ENCODE peak calls at places on chromosome 2, in five cellular contexts. P is psoas muscle, G is heart left ventricle, M is GM23248, T is heart right ventricle. V is an unnamed sample.

GRCh38 chr2:64748561-64748960 is 94.8 kb upstream of the SERTAD2 start:
- DNase-seq in P (no peak), M (peak; percentile 28), G (no peak), T (no peak), V (no peak)

GRCh38 chr2:120434909-120435308 is 89.0 kb downstream of the INHBB start:
- DNase-seq in M (no peak), T (no peak), P (no peak), G (no peak), V (peak; percentile 9)

GRCh38 chr2:216300921-216301320 is 71.4 kb downstream of the MARCHF4 start:
- DNase-seq in G (no peak), M (no peak), T (no peak), P (no peak), V (no peak)

GRCh38 chr2:166344286-166345113 is 31.2 kb downstream of the SCN9A start:
- DNase-seq in G (no peak), P (no peak), M (peak; percentile 75), T (no peak), V (no peak)

GRCh38 chr2:23384551-23385349 is at the start of gene KLHL29:
- DNase-seq in G (peak; percentile 79), T (peak; percentile 85), M (peak; percentile 90), P (peak; percentile 94), V (peak; percentile 89)

GRCh38 chr2:138632066-138632465 is 130.5 kb downstream of the SPOPL start:
- DNase-seq in M (peak; percentile 39), T (no peak), P (no peak), G (no peak), V (no peak)

GRCh38 chr2:85116207-85116606 is 17.0 kb upstream of the TCF7L1 start:
- DNase-seq in T (no peak), M (no peak), G (no peak), P (no peak), V (no peak)

GRCh38 chr2:28366496-28367282 is 26.0 kb upstream of the FOSL2 start:
- DNase-seq in M (no peak), G (peak; percentile 47), T (peak; percentile 25), P (peak; percentile 59), V (no peak)

GRCh38 chr2:121018136-121019057 is 266.6 kb downstream of the TFCP2L1 start:
- DNase-seq in P (no peak), G (peak; percentile 50), M (no peak), T (no peak), V (peak; percentile 73)

GRCh38 chr2:174591740-174592139 is 5.9 kb downstream of the WIPF1 start:
- DNase-seq in G (no peak), P (no peak), M (no peak), T (no peak), V (no peak)

GRCh38 chr2:194383404-194383803 is 1273.6 kb upstream of the SLC39A10 start:
- DNase-seq in G (no peak), P (no peak), T (no peak), M (no peak), V (no peak)

GRCh38 chr2:100208375-100208774 is 66.0 kb upstream of the AFF3 start:
- DNase-seq in T (no peak), P (no peak), G (no peak), M (peak; percentile 35), V (no peak)

GRCh38 chr2:3465328-3465727 is 54.0 kb downstream of the ADI1 start:
- DNase-seq in G (no peak), P (peak; percentile 48), T (no peak), M (no peak), V (no peak)

GRCh38 chr2:179569834-179570233 is 291.6 kb downstream of the ZNF385B start:
- DNase-seq in P (peak; percentile 56), M (peak; percentile 78), T (no peak), G (no peak), V (no peak)

GRCh38 chr2:151819920-151820319 is 8.3 kb downstream of the ARL5A start:
- DNase-seq in M (no peak), G (no peak), T (no peak), P (no peak), V (no peak)

GRCh38 chr2:207224814-207225482 is 59.2 kb upstream of the KLF7 start:
- DNase-seq in G (no peak), T (no peak), P (no peak), M (no peak), V (no peak)

GRCh38 chr2:99488587-99488998 is 1.2 kb downstream of the REV1 start:
- DNase-seq in T (no peak), G (no peak), M (peak; percentile 55), P (no peak), V (peak; percentile 38)

GRCh38 chr2:188601927-188602326 is 310.3 kb downstream of the GULP1 start:
- DNase-seq in G (no peak), P (no peak), M (peak; percentile 14), T (no peak), V (no peak)

GRCh38 chr2:99386011-99386410 is 48.8 kb downstream of the EIF5B start:
- DNase-seq in M (peak; percentile 12), G (no peak), T (no peak), P (no peak), V (no peak)

GRCh38 chr2:153786016-153786415 is 85.7 kb upstream of the GALNT13 start:
- DNase-seq in T (no peak), P (no peak), G (no peak), M (no peak), V (no peak)

GRCh38 chr2:58494059-58494458 is 252.9 kb upstream of the FANCL start:
- DNase-seq in G (no peak), T (no peak), M (no peak), P (no peak), V (no peak)

GRCh38 chr2:25082002-25082622 is 40.2 kb downstream of the EFR3B start:
- DNase-seq in T (no peak), G (no peak), P (no peak), M (no peak), V (no peak)

DNA sequence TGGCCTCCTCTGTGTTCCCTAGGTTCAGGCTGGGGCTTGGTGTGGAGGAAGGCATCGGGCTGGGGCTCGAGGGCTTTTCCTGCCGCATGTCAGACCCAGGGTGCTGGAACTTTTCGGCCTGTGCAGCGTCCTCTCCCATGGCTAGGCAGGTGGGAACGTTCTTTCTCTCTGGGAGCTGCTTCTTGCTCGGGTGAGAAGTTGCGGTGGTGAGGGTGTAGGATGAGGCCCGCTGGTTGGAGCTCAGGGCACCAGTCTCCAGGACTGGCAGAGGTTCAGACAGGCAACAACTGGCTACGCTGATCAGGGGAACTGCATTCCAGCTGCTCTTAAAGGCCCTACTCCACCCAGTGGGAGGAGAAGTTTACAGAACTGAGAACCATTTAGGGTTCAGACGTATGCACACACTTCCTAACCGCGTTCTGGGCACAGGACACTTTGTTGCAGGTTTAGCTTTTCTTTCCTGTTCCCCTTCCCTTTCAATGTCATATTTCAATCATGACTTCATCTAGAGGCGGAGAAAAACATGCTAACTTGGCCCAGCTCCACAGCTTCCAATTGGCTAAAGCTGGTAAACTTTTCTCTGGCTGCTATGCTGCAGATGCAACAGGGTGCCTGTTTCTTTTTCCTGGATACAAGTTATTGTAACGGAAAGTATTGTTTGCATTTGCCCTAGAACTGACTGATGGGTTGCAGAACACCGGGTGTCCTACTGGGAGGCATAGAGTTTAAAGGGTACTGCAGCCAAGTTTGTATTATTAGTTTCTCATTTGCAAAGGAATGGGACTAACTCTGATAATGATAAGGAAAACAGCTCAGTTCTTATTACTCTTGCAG is at the start of gene CAVIN2:
- DNase-seq in P (peak; percentile 64), G (peak; percentile 76), T (peak; percentile 88), M (peak; percentile 76), V (peak; percentile 51)
- H3K4me1 ChIP-seq in P (peaks cover 8% of the 10 kb centered on the region), G (peaks cover 54% of the 10 kb centered on the region), T (peaks cover 29% of the 10 kb centered on the region), M (peaks cover 27% of the 10 kb centered on the region), V (peaks cover 14% of the 10 kb centered on the region)

DNA sequence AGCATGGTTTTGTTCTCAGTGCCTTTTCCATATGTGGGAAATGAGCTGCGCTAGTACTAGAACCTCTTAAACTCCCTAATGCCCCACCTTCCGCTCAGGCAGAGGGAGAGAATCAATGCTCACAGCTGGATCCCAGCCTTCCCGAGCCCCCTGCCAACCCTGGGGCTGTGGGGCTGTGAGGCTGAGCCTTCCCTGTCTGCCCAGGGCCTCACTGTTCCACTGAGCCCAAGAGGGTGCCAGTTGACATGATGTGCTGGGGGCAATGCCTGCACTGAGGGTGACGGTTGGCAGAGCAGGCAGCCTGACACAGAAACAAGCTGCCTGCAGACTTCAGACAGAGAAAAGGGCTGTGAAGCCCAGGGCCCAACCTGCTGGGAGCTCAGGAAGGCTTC is 602.4 kb upstream of the RAB6C start:
- DNase-seq in G (no peak), T (no peak), M (no peak), P (no peak), V (no peak)
- H3K9me3 ChIP-seq in G (peaks cover 10% of the 10 kb centered on the region), T (peaks cover 9% of the 10 kb centered on the region), M (no peaks in the 10 kb centered on the region), P (peaks cover 11% of the 10 kb centered on the region), V (no peaks in the 10 kb centered on the region)

DNA sequence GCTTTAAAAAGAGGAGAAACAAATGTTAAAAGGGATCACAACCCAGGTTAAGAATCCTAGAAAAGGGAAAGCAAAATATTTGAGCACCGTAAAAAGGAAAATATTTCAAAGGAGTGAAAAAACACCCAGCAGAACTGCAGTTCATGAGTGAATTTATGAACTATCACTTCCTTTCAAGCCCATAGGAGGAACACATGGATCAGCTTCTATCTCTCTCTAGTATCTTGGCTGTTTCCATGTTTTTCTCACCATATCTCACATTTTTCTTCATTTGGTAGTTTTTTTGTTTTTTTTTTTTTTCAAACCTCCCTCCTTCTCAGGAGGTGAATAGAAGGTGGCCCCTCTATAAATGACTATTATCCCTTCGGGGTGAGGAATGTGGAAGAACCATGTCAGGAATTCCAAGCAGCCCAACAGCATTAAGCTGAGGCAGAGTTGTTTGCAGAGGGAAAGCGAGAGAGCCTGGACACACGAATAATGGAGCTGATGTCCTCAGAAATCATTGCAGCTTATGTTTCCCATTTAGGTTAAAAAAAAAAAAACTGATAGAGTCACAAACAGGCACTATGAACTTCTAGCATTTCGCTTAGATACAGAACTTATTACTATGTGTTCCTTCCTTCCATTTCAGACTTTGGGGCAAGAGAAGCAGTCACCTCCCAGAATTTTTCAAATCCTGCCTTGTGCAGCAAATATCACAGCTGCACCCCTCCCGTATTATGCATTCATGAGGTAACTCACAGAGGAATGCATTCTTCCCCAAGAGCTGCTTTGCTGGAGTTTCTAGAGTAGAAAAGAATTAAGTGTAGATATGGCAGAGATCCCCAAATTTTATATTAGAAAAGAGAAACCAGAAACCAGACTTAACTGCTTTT is 315.6 kb downstream of the IRS1 start:
- DNase-seq in G (no peak), M (peak; percentile 51), P (no peak), T (no peak), V (no peak)
- H3K4me1 ChIP-seq in G (peaks cover 4% of the 10 kb centered on the region), M (peaks cover 12% of the 10 kb centered on the region), P (peaks cover 1% of the 10 kb centered on the region), T (no peaks in the 10 kb centered on the region), V (no peaks in the 10 kb centered on the region)

GRCh38 chr2:176156301-176156958 is 677 bp upstream of the HOXD3 start:
- DNase-seq in T (no peak), P (no peak), M (no peak), G (no peak), V (no peak)

GRCh38 chr2:176152350-176153181 is 1.2 kb downstream of the HOXD4 start:
- DNase-seq in P (no peak), M (no peak), G (no peak), T (no peak), V (no peak)

GRCh38 chr2:176156959-176157498 is at the start of gene HOXD3:
- DNase-seq in P (no peak), M (peak; percentile 58), G (no peak), T (no peak), V (no peak)

GRCh38 chr2:176155341-176156044 is 1.6 kb upstream of the HOXD3 start:
- DNase-seq in M (no peak), T (no peak), G (no peak), P (no peak), V (no peak)

DNA sequence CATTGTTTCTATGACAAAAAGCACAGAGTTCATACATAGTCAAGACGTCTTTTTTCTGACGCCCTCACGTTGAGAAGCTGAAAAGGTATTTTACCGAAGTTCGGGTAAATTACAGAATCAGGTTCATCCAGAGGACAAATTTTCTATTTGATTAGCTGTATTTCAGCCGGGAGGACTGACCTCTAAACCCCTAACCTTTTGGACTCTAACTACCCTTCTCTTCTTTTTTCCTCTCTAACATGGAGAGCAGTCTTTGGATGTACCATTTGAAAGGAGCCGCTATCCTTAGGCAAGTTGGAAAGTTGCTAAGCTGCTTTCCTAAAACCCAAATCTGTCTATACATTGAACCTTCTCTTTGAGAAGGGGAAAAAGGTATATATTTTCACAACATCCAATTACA is 2.3 kb upstream of the HOXD3 start:
- DNase-seq in M (no peak), T (no peak), P (no peak), G (no peak), V (no peak)
- H3K9me3 ChIP-seq in M (no peaks in the 10 kb centered on the region), T (no peaks in the 10 kb centered on the region), P (no peaks in the 10 kb centered on the region), G (no peaks in the 10 kb centered on the region), V (no peaks in the 10 kb centered on the region)